ENCODE peak calls at places on chromosomes 12 and 14, in nine cellular contexts. U, B, P, V, J, O, K, Y and G are unnamed samples.

GRCh38 chr12:100375023-100375737 is 18.3 kb downstream of the SLC17A8 start:
- DNase-seq in U (no peak), B (no peak), P (peak), V (no peak), J (no peak), O (no peak), K (no peak), Y (peak), G (peak)

GRCh38 chr14:69259531-69260245 is at the start of gene GALNT16:
- DNase-seq in U (peak), B (no peak), P (peak), V (no peak), J (peak), O (peak), K (no peak), Y (no peak), G (no peak)

GRCh38 chr12:96177013-96177412 is 17.2 kb upstream of the ELK3 start:
- DNase-seq in U (no peak), B (no peak), P (peak), V (no peak), J (peak), O (no peak), K (no peak), Y (no peak), G (peak)

GRCh38 chr12:4283512-4284255 is 10.1 kb downstream of the CCND2 start:
- DNase-seq in U (no peak), B (no peak), P (no peak), V (no peak), J (no peak), O (no peak), K (no peak), Y (no peak), G (no peak)

GRCh38 chr12:66119870-66120241 is 10.7 kb downstream of the LLPH start:
- DNase-seq in U (no peak), B (no peak), P (no peak), V (no peak), J (no peak), O (no peak), K (no peak), Y (no peak), G (no peak)

GRCh38 chr12:29216266-29216665 is 67.2 kb downstream of the FAR2 start:
- DNase-seq in U (no peak), B (no peak), P (no peak), V (no peak), J (no peak), O (no peak), K (no peak), Y (no peak), G (no peak)

GRCh38 chr14:95523051-95523817 is 6.8 kb upstream of the SYNE3 start:
- DNase-seq in U (no peak), B (no peak), P (peak), V (no peak), J (no peak), O (no peak), K (no peak), Y (no peak), G (no peak)

GRCh38 chr12:34402899-34403705 is 380.8 kb downstream of the ALG10 start:
- DNase-seq in U (no peak), B (no peak), P (no peak), V (no peak), J (no peak), O (no peak), K (peak), Y (no peak), G (no peak)

GRCh38 chr14:96086574-96087077 is 47.5 kb downstream of the C14orf132 start:
- DNase-seq in U (no peak), B (no peak), P (peak), V (no peak), J (peak), O (no peak), K (peak), Y (no peak), G (no peak)

GRCh38 chr14:21072102-21072501 is 2.0 kb downstream of the ARHGEF40 start:
- DNase-seq in U (peak), B (peak), P (peak), V (no peak), J (peak), O (no peak), K (no peak), Y (peak), G (peak)

GRCh38 chr12:55713721-55714120 is 2.1 kb upstream of the BLOC1S1 start:
- DNase-seq in U (peak), B (no peak), P (peak), V (no peak), J (peak), O (no peak), K (no peak), Y (no peak), G (peak)

GRCh38 chr12:110538869-110539622 is 36.9 kb downstream of the RAD9B start:
- DNase-seq in U (no peak), B (no peak), P (no peak), V (no peak), J (peak), O (no peak), K (no peak), Y (no peak), G (no peak)

GRCh38 chr12:25653487-25654175 is 100.5 kb upstream of the LMNTD1 start:
- DNase-seq in U (no peak), B (no peak), P (no peak), V (no peak), J (peak), O (no peak), K (no peak), Y (no peak), G (no peak)

GRCh38 chr14:73759183-73759713 is 45.1 kb upstream of the PNMA1 start:
- DNase-seq in U (no peak), B (no peak), P (peak), V (no peak), J (peak), O (peak), K (peak), Y (peak), G (peak)

GRCh38 chr12:164207-164606 is 49.8 kb downstream of the SLC6A12 start:
- DNase-seq in U (no peak), B (no peak), P (no peak), V (no peak), J (no peak), O (no peak), K (no peak), Y (no peak), G (no peak)

GRCh38 chr12:122516544-122517361 is 10.0 kb downstream of the RSRC2 start:
- DNase-seq in U (no peak), B (no peak), P (no peak), V (no peak), J (no peak), O (no peak), K (no peak), Y (no peak), G (no peak)

GRCh38 chr14:87615050-87615449 is 377.9 kb downstream of the GALC start:
- DNase-seq in U (no peak), B (no peak), P (no peak), V (no peak), J (no peak), O (no peak), K (no peak), Y (no peak), G (no peak)

GRCh38 chr14:103511022-103511693 is 11.5 kb downstream of the CKB start:
- DNase-seq in U (no peak), B (no peak), P (no peak), V (no peak), J (no peak), O (no peak), K (peak), Y (no peak), G (no peak)

GRCh38 chr14:81382517-81383225 is 17.5 kb downstream of the STON2 start:
- DNase-seq in U (no peak), B (no peak), P (no peak), V (no peak), J (no peak), O (no peak), K (no peak), Y (no peak), G (no peak)

GRCh38 chr14:60276347-60276746 is 27.3 kb downstream of the PPM1A start:
- DNase-seq in U (no peak), B (no peak), P (peak), V (peak), J (no peak), O (peak), K (no peak), Y (no peak), G (no peak)

GRCh38 chr14:60275932-60276331 is 26.9 kb downstream of the PPM1A start:
- DNase-seq in U (no peak), B (no peak), P (peak), V (no peak), J (no peak), O (peak), K (no peak), Y (no peak), G (no peak)

GRCh38 chr14:60274448-60274847 is 25.4 kb downstream of the PPM1A start:
- DNase-seq in U (no peak), B (no peak), P (no peak), V (no peak), J (no peak), O (no peak), K (no peak), Y (no peak), G (no peak)

GRCh38 chr14:60277605-60278190 is 28.7 kb downstream of the PPM1A start:
- DNase-seq in U (no peak), B (no peak), P (no peak), V (no peak), J (no peak), O (no peak), K (no peak), Y (no peak), G (no peak)

GRCh38 chr14:60272177-60272576 is 23.2 kb downstream of the PPM1A start:
- DNase-seq in U (no peak), B (no peak), P (no peak), V (no peak), J (no peak), O (no peak), K (no peak), Y (no peak), G (no peak)
- TF ChIP-seq CTCF in U (no peak), B (no peak), P (no peak), V (no peak), J (no peak), O (no peak), K (no peak), Y (peak), G (no peak)

DNA sequence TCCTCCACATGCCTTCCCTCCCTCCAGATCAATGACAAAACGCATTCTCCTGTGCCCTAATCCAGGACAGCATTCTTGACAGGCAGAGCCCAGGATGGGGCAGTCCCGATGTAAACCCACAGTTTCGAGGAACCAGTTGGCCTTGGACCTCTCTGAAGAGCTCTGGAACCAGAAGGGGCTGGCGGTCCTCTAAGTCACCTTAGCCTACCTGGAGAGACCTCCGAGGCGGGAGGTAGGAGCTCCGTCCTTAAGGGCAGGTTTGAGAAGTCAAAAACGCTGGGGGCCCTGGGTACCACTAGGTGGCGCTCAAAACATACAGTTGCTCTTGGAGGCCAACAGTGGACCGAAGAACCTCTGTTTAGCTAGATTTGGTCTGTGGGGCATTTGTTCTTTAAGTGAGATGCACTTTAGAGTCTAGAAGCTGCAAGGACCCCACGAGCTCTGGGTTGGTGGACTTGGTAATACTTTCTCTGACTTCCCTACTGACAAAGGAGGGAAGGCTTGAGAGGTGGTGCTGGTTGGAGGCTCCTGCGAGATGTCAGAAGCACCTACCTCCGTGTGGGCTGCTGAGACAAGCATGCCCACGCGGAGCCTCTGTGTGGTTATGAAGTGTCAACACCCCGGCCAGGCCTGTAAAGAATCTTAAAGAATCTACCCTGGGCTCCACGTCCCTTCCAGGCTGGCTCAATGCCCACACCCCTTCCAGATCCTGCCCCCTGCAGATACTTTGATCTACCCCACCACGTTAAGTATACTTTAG is 74.8 kb upstream of the CHST11 start:
- DNase-seq in U (peak), B (peak), P (peak), V (no peak), J (peak), O (peak), K (peak), Y (peak), G (peak)
- H3K4me3 ChIP-seq in U (no peak), B (no peak), P (no peak), V (no peak), J (no peak), O (no peak), K (peak), Y (no peak), G (peak)

DNA sequence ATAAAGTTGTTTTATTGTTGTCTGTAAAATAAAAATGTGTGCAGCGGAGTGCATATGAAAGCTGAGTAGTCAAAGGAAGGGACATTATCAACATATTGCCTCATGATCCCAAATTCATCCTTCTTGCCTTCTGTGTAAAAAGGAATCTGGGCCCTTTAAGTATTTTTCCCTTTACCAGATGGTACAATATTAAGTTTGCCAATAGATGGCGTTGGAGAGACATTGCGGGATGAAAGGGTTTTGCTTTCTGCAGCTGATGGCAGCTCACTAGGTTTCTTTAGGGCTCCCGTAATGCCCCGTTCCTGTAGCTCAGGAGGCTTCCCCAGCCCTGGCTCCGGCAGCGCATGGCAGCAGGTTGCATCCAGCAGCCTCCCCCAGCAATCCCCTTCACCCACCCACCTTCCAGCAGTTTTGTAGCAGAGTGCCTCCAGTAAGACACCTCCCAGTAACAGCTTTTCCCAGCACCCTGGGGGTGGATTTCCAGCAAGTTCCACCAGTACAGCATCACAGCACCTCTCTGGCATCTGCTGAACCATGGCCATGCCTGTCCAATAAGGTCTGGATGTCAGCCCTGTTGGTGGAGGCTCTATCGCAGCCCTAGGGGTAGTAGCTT is 354.4 kb downstream of the MED13L start:
- DNase-seq in U (peak), B (no peak), P (peak), V (no peak), J (no peak), O (peak), K (no peak), Y (peak), G (peak)
- TF ChIP-seq CTCF in U (peak), B (peak), P (peak), V (no peak), J (no peak), O (peak), K (no peak), Y (peak), G (no peak)

GRCh38 chr14:75363570-75364227 is 64.1 kb upstream of the JDP2 start:
- DNase-seq in U (no peak), B (no peak), P (no peak), V (no peak), J (no peak), O (no peak), K (no peak), Y (no peak), G (no peak)
- H3K4me3 ChIP-seq in U (no peak), B (no peak), P (no peak), V (no peak), J (no peak), O (no peak), K (no peak), Y (no peak), G (no peak)

GRCh38 chr12:14403711-14404164 is 38.3 kb downstream of the ATF7IP start:
- DNase-seq in U (no peak), B (no peak), P (peak), V (peak), J (peak), O (no peak), K (no peak), Y (peak), G (no peak)

GRCh38 chr12:14410177-14410576 is 44.7 kb downstream of the ATF7IP start:
- DNase-seq in U (no peak), B (no peak), P (peak), V (no peak), J (no peak), O (no peak), K (no peak), Y (no peak), G (no peak)

GRCh38 chr12:14403293-14403692 is 37.8 kb downstream of the ATF7IP start:
- DNase-seq in U (no peak), B (no peak), P (no peak), V (no peak), J (no peak), O (no peak), K (no peak), Y (no peak), G (no peak)

GRCh38 chr12:14410841-14411569 is 45.5 kb downstream of the ATF7IP start:
- DNase-seq in U (no peak), B (no peak), P (no peak), V (no peak), J (peak), O (no peak), K (no peak), Y (no peak), G (no peak)

DNA sequence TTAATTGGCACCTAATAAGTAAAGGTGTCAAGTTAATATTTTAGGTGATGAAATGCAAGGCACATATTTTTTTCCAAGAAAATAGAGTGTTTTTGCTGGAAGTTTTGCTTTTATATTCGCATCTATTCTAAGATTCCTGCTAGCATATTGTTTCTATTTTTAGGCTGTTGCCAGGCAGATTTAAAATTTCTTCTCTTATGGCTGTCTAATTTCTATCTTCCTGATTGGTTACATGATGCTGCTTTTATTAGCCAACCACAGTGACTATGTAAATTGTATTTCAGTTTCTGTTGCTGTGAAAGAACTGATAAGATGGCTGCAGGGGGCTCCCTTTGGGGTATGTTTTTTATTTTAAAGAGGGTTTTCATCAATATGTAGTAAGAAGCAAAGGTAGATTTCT is 42.7 kb downstream of the ATF7IP start:
- DNase-seq in U (no peak), B (no peak), P (peak), V (no peak), J (no peak), O (no peak), K (no peak), Y (peak), G (peak)
- TF ChIP-seq CTCF in U (no peak), B (no peak), P (no peak), V (no peak), J (no peak), O (no peak), K (no peak), Y (no peak), G (no peak)

GRCh38 chr14:93829839-93830481 is 41.7 kb upstream of the PRIMA1 start:
- DNase-seq in U (no peak), B (no peak), P (no peak), V (no peak), J (no peak), O (no peak), K (no peak), Y (no peak), G (no peak)

GRCh38 chr14:93824076-93824475 is 35.8 kb upstream of the PRIMA1 start:
- DNase-seq in U (no peak), B (no peak), P (no peak), V (no peak), J (no peak), O (no peak), K (no peak), Y (no peak), G (no peak)

GRCh38 chr14:93818857-93819256 is 30.6 kb upstream of the PRIMA1 start:
- DNase-seq in U (no peak), B (no peak), P (no peak), V (no peak), J (no peak), O (no peak), K (no peak), Y (no peak), G (no peak)

GRCh38 chr14:93825235-93825553 is 36.9 kb upstream of the PRIMA1 start:
- DNase-seq in U (no peak), B (no peak), P (no peak), V (no peak), J (no peak), O (no peak), K (no peak), Y (no peak), G (no peak)

DNA sequence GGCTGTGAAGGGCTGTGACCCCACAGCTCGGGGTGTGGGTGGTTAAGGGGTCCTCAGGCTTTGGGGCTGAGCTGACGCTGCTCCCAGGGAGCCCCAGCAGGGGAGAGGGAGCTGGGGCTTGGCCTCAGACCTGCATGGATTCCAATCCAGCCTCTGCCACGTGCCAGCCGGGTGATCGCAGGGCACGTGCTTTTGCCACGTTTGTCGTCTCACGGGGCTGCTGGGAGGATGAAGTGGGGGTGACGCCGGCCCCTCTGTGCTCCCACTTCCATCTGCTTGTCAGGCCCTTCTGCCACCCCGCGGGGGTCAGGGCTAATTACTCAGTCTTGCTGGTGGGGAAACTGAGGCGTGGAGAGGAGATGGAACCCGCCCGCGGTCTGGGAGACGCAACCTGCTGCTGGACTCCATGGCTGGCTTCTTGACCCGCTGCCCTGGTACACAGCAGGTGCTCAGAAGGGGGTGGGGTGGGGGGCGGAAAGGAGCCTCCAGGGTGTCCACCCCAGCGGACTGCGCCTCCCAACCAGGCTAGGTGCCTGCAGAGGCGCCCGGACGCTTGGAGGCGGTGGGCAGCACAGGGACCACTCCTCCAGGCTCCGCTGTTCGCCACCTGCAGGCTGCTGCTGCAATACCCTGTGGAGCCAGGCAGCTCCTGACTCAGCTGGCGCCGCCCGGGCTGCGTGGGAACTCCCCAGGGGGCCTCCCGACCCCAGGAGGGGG is 36.4 kb upstream of the PRIMA1 start:
- DNase-seq in U (peak), B (no peak), P (no peak), V (no peak), J (no peak), O (peak), K (no peak), Y (peak), G (no peak)
- H3K4me3 ChIP-seq in U (no peak), B (no peak), P (no peak), V (no peak), J (no peak), O (no peak), K (no peak), Y (no peak), G (no peak)

DNA sequence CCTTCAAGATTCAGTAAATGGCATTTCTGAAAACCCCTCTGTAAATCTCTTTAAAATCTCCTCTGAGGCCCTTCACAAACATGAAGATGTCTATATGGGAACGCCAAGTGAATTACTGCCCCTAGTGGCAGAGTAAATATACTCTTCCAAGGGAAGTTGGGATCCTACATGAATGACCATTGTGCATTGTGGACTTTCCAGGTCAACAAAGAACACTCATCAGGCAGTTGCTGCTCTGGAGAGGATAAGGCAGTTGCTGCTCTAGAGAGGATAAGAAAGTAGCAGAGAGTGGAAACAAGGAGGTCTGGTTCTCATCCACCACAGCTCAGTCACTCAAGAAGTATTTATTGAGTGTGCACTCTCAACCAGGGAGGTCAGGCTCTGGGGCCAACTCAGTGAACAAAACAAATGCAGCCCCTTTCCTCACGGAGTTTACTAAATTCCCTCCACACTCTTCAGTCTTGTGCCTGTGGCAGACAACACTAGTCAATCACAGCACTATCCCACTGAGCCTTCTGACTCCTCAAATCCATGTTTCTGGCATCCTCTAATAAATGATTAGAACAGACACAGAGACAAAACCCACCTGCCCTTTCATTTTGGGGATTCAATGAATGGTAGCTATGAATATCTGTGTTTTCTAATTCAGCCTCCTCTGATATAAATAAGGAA is 52.9 kb downstream of the SVOP start:
- DNase-seq in U (peak), B (no peak), P (peak), V (no peak), J (peak), O (peak), K (no peak), Y (peak), G (no peak)
- TF ChIP-seq CTCF in U (peak), B (peak), P (no peak), V (peak), J (peak), O (peak), K (no peak), Y (peak), G (no peak)